ENCODE peak calls at places on chromosomes 11 and 22, in four cellular contexts. One of them, this sample, is unnamed.

GRCh38 chr11:44718057-44718456 is 8.7 kb upstream of the TSPAN18 start:
- DNase-seq in K562: no peak
- DNase-seq in HL-60: no peak
- DNase-seq in GM12878: no peak
- DNase-seq in this sample: no peak

GRCh38 chr11:26227311-26227710 is 104.6 kb upstream of the ANO3 start:
- DNase-seq in K562: no peak
- DNase-seq in HL-60: no peak
- DNase-seq in GM12878: peak
- DNase-seq in this sample: no peak

GRCh38 chr22:48960981-48961655 is 866.6 kb downstream of the BRD1 start:
- DNase-seq in K562: no peak
- DNase-seq in HL-60: no peak
- DNase-seq in GM12878: no peak
- DNase-seq in this sample: no peak

GRCh38 chr11:69861901-69862300 is 42.7 kb upstream of the FGF3 start:
- DNase-seq in K562: no peak
- DNase-seq in HL-60: no peak
- DNase-seq in GM12878: no peak
- DNase-seq in this sample: no peak

GRCh38 chr11:129143335-129143734 is 48.8 kb downstream of the ARHGAP32 start:
- DNase-seq in K562: no peak
- DNase-seq in HL-60: no peak
- DNase-seq in GM12878: no peak
- DNase-seq in this sample: no peak

GRCh38 chr22:49482811-49483210 is 344.9 kb downstream of the BRD1 start:
- DNase-seq in K562: no peak
- DNase-seq in HL-60: no peak
- DNase-seq in GM12878: no peak
- DNase-seq in this sample: no peak

GRCh38 chr22:24926849-24927579 is 19.5 kb downstream of the LHFPL7 start:
- DNase-seq in K562: no peak
- DNase-seq in HL-60: no peak
- DNase-seq in GM12878: no peak
- DNase-seq in this sample: no peak

GRCh38 chr22:35558031-35558430 is 17.4 kb downstream of the RASD2 start:
- DNase-seq in K562: no peak
- DNase-seq in HL-60: no peak
- DNase-seq in GM12878: no peak
- DNase-seq in this sample: no peak

GRCh38 chr11:117704416-117705150 is 92.4 kb downstream of the DSCAML1 start:
- DNase-seq in K562: no peak
- DNase-seq in HL-60: no peak
- DNase-seq in GM12878: no peak
- DNase-seq in this sample: no peak

GRCh38 chr22:41799486-41800347 is 762 bp upstream of the CCDC134 start:
- DNase-seq in K562: peak
- DNase-seq in HL-60: no peak
- DNase-seq in GM12878: no peak
- DNase-seq in this sample: peak

GRCh38 chr22:48054596-48054995 is 1292.1 kb downstream of the TBC1D22A start:
- DNase-seq in K562: no peak
- DNase-seq in HL-60: no peak
- DNase-seq in GM12878: no peak
- DNase-seq in this sample: no peak

DNA sequence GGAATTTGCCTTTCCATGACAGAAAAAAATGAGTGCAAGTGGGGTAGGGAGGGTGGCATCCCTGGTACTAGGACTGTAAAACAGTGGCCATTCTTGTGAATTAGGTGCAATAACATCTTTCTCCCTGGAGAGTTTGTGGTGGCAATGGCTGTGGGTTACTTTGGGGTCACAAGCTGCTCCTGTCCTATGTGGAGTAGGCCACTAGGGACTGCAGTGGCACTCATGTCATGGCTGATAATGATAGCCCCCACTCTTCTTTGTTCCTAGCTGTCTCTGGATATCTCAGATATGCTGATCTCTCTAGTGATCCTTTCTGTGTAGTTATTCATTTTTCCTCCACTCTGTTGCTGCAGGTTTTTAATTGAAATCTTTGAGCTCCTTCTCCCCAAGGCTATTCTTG is 270.5 kb upstream of the CHORDC1 start:
- DNase-seq in K562: no peak
- DNase-seq in HL-60: no peak
- DNase-seq in GM12878: no peak
- DNase-seq in this sample: no peak
- TF ChIP-seq SPI1 in K562: no peak
- TF ChIP-seq SPI1 in HL-60: no peak
- TF ChIP-seq SPI1 in GM12878: no peak
- TF ChIP-seq SPI1 in this sample: no peak

GRCh38 chr22:32828150-32828549 is 26.6 kb downstream of the TIMP3 start:
- DNase-seq in K562: no peak
- DNase-seq in HL-60: no peak
- DNase-seq in GM12878: no peak
- DNase-seq in this sample: no peak

GRCh38 chr22:32827061-32827602 is 25.6 kb downstream of the TIMP3 start:
- DNase-seq in K562: no peak
- DNase-seq in HL-60: no peak
- DNase-seq in GM12878: no peak
- DNase-seq in this sample: no peak

GRCh38 chr22:32828561-32828960 is 27.1 kb downstream of the TIMP3 start:
- DNase-seq in K562: no peak
- DNase-seq in HL-60: no peak
- DNase-seq in GM12878: no peak
- DNase-seq in this sample: no peak

GRCh38 chr22:32824531-32825315 is 23.2 kb downstream of the TIMP3 start:
- DNase-seq in K562: no peak
- DNase-seq in HL-60: no peak
- DNase-seq in GM12878: no peak
- DNase-seq in this sample: no peak

GRCh38 chr22:32826537-32826936 is 25.0 kb downstream of the TIMP3 start:
- DNase-seq in K562: no peak
- DNase-seq in HL-60: no peak
- DNase-seq in GM12878: no peak
- DNase-seq in this sample: no peak
- TF ChIP-seq SPI1 in K562: no peak
- TF ChIP-seq SPI1 in HL-60: no peak
- TF ChIP-seq SPI1 in GM12878: no peak
- TF ChIP-seq SPI1 in this sample: no peak

GRCh38 chr11:31973175-31973574 is 117.7 kb upstream of the RCN1 start:
- DNase-seq in K562: no peak
- DNase-seq in HL-60: no peak
- DNase-seq in GM12878: no peak
- DNase-seq in this sample: no peak

GRCh38 chr11:31966846-31967245 is 124.0 kb upstream of the RCN1 start:
- DNase-seq in K562: no peak
- DNase-seq in HL-60: no peak
- DNase-seq in GM12878: no peak
- DNase-seq in this sample: no peak

GRCh38 chr11:31967404-31967950 is 123.4 kb upstream of the RCN1 start:
- DNase-seq in K562: no peak
- DNase-seq in HL-60: no peak
- DNase-seq in GM12878: no peak
- DNase-seq in this sample: no peak

GRCh38 chr11:31972623-31973022 is 118.3 kb upstream of the RCN1 start:
- DNase-seq in K562: no peak
- DNase-seq in HL-60: no peak
- DNase-seq in GM12878: no peak
- DNase-seq in this sample: no peak

DNA sequence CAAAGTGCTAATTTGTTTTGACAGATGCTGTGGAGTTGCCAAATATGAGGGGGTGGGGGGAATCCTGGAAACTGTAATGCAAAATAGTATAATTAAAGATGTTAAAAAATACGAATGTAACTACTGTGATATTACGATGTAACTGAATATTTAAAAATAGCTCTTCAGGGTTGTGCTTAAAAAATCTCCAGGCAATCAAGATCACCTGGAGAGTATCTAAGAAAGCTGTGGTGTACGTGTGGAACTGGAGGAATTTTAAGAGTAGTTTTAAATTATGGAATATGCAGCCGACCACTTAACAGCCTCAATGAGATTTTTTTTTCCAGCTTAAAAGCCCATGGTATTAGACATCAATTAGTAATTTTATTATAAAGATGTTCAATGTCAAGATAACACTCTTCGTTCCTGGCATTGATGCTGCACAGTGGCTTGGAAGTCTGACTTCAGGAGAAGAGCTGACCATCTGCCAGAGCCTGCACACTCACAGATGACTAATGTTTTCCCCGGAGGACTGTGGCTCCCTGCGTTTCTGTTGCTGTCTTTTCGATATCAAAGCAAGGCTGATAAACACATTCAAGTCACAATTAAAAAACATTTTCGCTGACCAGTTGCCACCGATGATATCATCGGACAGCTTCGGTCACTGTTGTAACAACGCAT is 122.0 kb upstream of the RCN1 start:
- DNase-seq in K562: no peak
- DNase-seq in HL-60: no peak
- DNase-seq in GM12878: no peak
- DNase-seq in this sample: no peak
- TF ChIP-seq SPI1 in K562: no peak
- TF ChIP-seq SPI1 in HL-60: no peak
- TF ChIP-seq SPI1 in GM12878: no peak
- TF ChIP-seq SPI1 in this sample: no peak

GRCh38 chr11:119029069-119029339 is 1.7 kb downstream of the SLC37A4 start:
- DNase-seq in K562: no peak
- DNase-seq in HL-60: no peak
- DNase-seq in GM12878: no peak
- DNase-seq in this sample: no peak

GRCh38 chr11:119030329-119031047 is at the start of gene SLC37A4:
- DNase-seq in K562: peak
- DNase-seq in HL-60: peak
- DNase-seq in GM12878: peak
- DNase-seq in this sample: peak

GRCh38 chr11:119028346-119029068 is 2.2 kb downstream of the SLC37A4 start:
- DNase-seq in K562: no peak
- DNase-seq in HL-60: no peak
- DNase-seq in GM12878: no peak
- DNase-seq in this sample: no peak

GRCh38 chr11:119029340-119030028 is 1.2 kb downstream of the SLC37A4 start:
- DNase-seq in K562: peak
- DNase-seq in HL-60: peak
- DNase-seq in GM12878: no peak
- DNase-seq in this sample: no peak

DNA sequence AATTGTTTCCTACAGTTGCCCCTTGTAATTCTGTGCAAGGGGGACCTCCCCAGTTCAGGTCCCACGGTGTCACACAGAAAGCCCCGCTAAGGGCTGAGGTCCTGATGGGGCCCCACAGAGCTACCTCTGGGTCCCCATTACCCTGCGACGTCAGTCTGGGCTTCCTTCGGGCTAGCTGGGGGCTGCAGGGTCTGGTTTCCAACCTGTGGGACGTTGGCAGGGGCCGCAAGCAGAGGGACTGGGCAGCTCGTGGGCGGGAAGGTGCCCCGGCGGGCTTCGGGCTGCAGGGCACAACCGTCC is 698 bp downstream of the SLC37A4 start:
- DNase-seq in K562: no peak
- DNase-seq in HL-60: no peak
- DNase-seq in GM12878: no peak
- DNase-seq in this sample: no peak
- TF ChIP-seq SPI1 in K562: no peak
- TF ChIP-seq SPI1 in HL-60: no peak
- TF ChIP-seq SPI1 in GM12878: no peak
- TF ChIP-seq SPI1 in this sample: no peak

GRCh38 chr22:29266564-29267461 is 968 bp downstream of the RHBDD3 start:
- DNase-seq in K562: no peak
- DNase-seq in HL-60: no peak
- DNase-seq in GM12878: no peak
- DNase-seq in this sample: no peak

GRCh38 chr22:29268511-29269229 is 602 bp downstream of the EWSR1 start:
- DNase-seq in K562: peak
- DNase-seq in HL-60: peak
- DNase-seq in GM12878: no peak
- DNase-seq in this sample: no peak

GRCh38 chr22:29269230-29269604 is 1.1 kb downstream of the EWSR1 start:
- DNase-seq in K562: no peak
- DNase-seq in HL-60: no peak
- DNase-seq in GM12878: no peak
- DNase-seq in this sample: no peak

GRCh38 chr22:29267462-29267857 is 321 bp downstream of the RHBDD3 start:
- DNase-seq in K562: no peak
- DNase-seq in HL-60: no peak
- DNase-seq in GM12878: no peak
- DNase-seq in this sample: no peak

DNA sequence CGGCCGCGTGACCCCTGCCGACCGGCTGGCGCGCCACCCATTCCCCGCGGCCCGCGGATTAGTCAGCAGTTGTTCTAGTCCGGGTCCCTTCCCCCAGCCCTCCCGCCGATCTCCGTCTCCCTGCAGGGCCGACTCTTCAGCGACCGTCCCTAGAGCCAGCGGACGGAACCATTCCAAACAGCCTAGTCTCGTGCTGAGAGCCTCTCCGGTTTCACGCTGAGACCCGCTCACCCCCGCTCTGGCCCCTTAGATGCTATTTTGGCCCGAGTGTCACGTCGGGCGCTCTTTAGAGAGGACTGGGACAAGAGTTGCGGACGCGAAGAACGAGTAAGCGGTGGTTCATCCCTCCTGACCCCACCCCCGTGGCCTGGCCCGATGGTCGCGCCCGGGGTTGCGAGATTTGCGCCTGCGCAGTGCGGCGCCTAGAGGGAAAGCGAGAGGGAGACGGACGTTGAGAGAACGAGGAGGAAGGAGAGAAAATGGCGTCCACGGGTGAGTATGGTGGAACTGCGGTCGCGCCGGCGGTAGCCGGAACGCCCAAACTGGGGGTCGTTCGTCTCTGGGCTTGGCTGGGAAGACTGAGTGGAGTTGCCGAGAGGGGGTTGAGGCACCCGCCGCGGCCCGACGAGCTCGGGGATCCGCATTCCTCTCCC is at the start of the genes EWSR1 and RHBDD3:
- DNase-seq in K562: peak
- DNase-seq in HL-60: peak
- DNase-seq in GM12878: peak
- DNase-seq in this sample: peak
- TF ChIP-seq SPI1 in K562: no peak
- TF ChIP-seq SPI1 in HL-60: no peak
- TF ChIP-seq SPI1 in GM12878: no peak
- TF ChIP-seq SPI1 in this sample: no peak

This sample was measured in GM12891.